ENCODE peak calls at places on chromosomes 2 and 18, in seven cellular contexts. A is activated effector memory CD4-positive, alpha-beta T cell treated with Interleukin-2 at 50 U/mL for 16 hours; O is fibroblast of pulmonary artery; W is cardiac septum; M is HTR-8/SVneo; Z is midbrain; R is ovary. Y is an unnamed sample.

GRCh38 chr2:211709394-211709793 is 829.2 kb downstream of the ERBB4 start:
- DNase-seq in O (no peak), Z (no peak), A (no peak), R (no peak), W (no peak), M (no peak), Y (no peak)

GRCh38 chr2:29053223-29053622 is 21.1 kb downstream of the PCARE start:
- DNase-seq in Z (no peak), W (no peak), O (no peak), M (peak), R (no peak), A (no peak), Y (no peak)

GRCh38 chr18:8049147-8049546 is 482.0 kb downstream of the PTPRM start:
- DNase-seq in M (no peak), A (no peak), Z (no peak), W (no peak), R (no peak), O (no peak), Y (no peak)

GRCh38 chr2:45331034-45331786 is 279.9 kb downstream of the SRBD1 start:
- DNase-seq in Z (no peak), W (peak), O (no peak), R (no peak), M (no peak), A (no peak), Y (no peak)

GRCh38 chr2:161170917-161171594 is 10.8 kb downstream of the TANK start:
- DNase-seq in M (no peak), W (no peak), R (no peak), O (peak), Z (no peak), A (no peak), Y (no peak)

GRCh38 chr2:193584522-193584938 is 1389.8 kb upstream of the TMEFF2 start:
- DNase-seq in W (no peak), Z (no peak), O (peak), M (no peak), A (no peak), R (no peak), Y (no peak)

GRCh38 chr2:208454861-208455260 is 48.3 kb downstream of the PTH2R start:
- DNase-seq in W (no peak), Z (no peak), A (no peak), M (no peak), R (no peak), O (no peak), Y (no peak)

GRCh38 chr18:75218524-75218923 is 7.9 kb downstream of the TSHZ1 start:
- DNase-seq in W (no peak), O (no peak), R (no peak), M (no peak), A (no peak), Z (no peak), Y (no peak)

GRCh38 chr2:72895759-72896281 is 8.6 kb downstream of the SPR start:
- DNase-seq in O (peak), W (peak), A (no peak), Z (no peak), R (peak), M (no peak), Y (no peak)

GRCh38 chr2:14480120-14480519 is 152.4 kb upstream of the LRATD1 start:
- DNase-seq in W (no peak), M (no peak), O (no peak), A (no peak), R (no peak), Z (no peak), Y (no peak)

GRCh38 chr2:39107156-39107555 is 13.7 kb downstream of the SOS1 start:
- DNase-seq in Z (peak), R (no peak), M (no peak), A (no peak), O (peak), W (no peak), Y (no peak)

GRCh38 chr2:186349508-186349907 is 136.6 kb upstream of the ZC3H15 start:
- DNase-seq in Z (no peak), O (peak), W (no peak), R (no peak), A (no peak), M (peak), Y (no peak)

GRCh38 chr2:164764474-164764873 is 77.1 kb downstream of the COBLL1 start:
- DNase-seq in W (no peak), O (no peak), A (no peak), M (no peak), R (no peak), Z (no peak), Y (no peak)

GRCh38 chr2:208541982-208542464 is 135.4 kb downstream of the PTH2R start:
- DNase-seq in W (no peak), A (no peak), Z (no peak), R (no peak), O (no peak), M (no peak), Y (no peak)

GRCh38 chr2:231640646-231641111 is 48.0 kb downstream of the TEX44 start:
- DNase-seq in W (no peak), O (peak), R (peak), M (no peak), A (no peak), Z (no peak), Y (no peak)

GRCh38 chr2:25566694-25567093 is 106.7 kb downstream of the DTNB start:
- DNase-seq in A (no peak), M (no peak), R (no peak), O (peak), W (no peak), Z (no peak), Y (no peak)

GRCh38 chr18:59060540-59060939 is 79.1 kb upstream of the SEC11C start:
- DNase-seq in M (no peak), Z (no peak), R (no peak), W (no peak), O (no peak), A (no peak), Y (no peak)

GRCh38 chr2:70070557-70071268 is 16.6 kb upstream of the PCBP1 start:
- DNase-seq in R (peak), O (peak), A (peak), M (peak), W (peak), Z (peak), Y (peak)

GRCh38 chr18:6868033-6868432 is 138.5 kb downstream of the ARHGAP28 start:
- DNase-seq in W (no peak), A (no peak), Z (no peak), M (no peak), O (no peak), R (no peak), Y (no peak)

GRCh38 chr2:96933528-96933927 is 52.9 kb downstream of the FAM178B start:
- DNase-seq in W (no peak), O (no peak), M (no peak), R (no peak), A (no peak), Z (no peak), Y (no peak)

GRCh38 chr2:191638079-191638801 is 39.7 kb upstream of the NABP1 start:
- DNase-seq in R (no peak), O (no peak), Z (peak), M (no peak), A (no peak), W (no peak), Y (no peak)

GRCh38 chr2:135164431-135164830 is 112.3 kb downstream of the RAB3GAP1 start:
- DNase-seq in A (no peak), Z (no peak), W (no peak), M (peak), O (peak), R (no peak), Y (no peak)

GRCh38 chr2:105417789-105418475 is 19.1 kb upstream of the FHL2 start:
- DNase-seq in A (no peak), R (no peak), O (peak), Z (no peak), W (no peak), M (peak), Y (no peak)

GRCh38 chr18:2218101-2218500 is 353.2 kb downstream of the METTL4 start:
- DNase-seq in W (no peak), Z (no peak), A (no peak), R (no peak), O (peak), M (no peak), Y (no peak)

GRCh38 chr2:182404102-182404501 is 22.7 kb downstream of the PDE1A start:
- DNase-seq in M (peak), Z (no peak), O (peak), A (no peak), W (no peak), R (no peak), Y (no peak)

GRCh38 chr18:49638891-49639557 is 77.2 kb downstream of the LIPG start:
- DNase-seq in R (no peak), W (no peak), O (no peak), Z (no peak), M (no peak), A (no peak), Y (no peak)

GRCh38 chr2:191862371-191862770 is 15.5 kb upstream of the CAVIN2 start:
- DNase-seq in Z (no peak), M (no peak), W (no peak), A (no peak), O (no peak), R (no peak), Y (no peak)

GRCh38 chr18:24922491-24922890 is 429.5 kb downstream of the ZNF521 start:
- DNase-seq in Z (no peak), A (no peak), R (no peak), M (no peak), W (no peak), O (no peak), Y (no peak)

GRCh38 chr2:96683972-96684820 is 41.6 kb downstream of the FER1L5 start:
- DNase-seq in W (no peak), Z (no peak), O (no peak), R (peak), A (no peak), M (no peak), Y (no peak)

GRCh38 chr18:13621886-13622619 is 104.3 kb downstream of the FAM210A start:
- DNase-seq in A (no peak), R (no peak), Z (no peak), W (no peak), M (no peak), O (no peak), Y (no peak)

GRCh38 chr2:73699437-73699836 is 37.7 kb downstream of the TPRKB start:
- DNase-seq in W (no peak), A (no peak), Z (no peak), O (no peak), R (no peak), M (no peak), Y (no peak)

Y was measured in activated CD4-positive, alpha-beta T cell treated with anti-CD3 and anti-CD28 coated beads, Interleukin-2, amount 10 ng/mL, durations not matched to agents 7 days and 5 days.